ENCODE peak calls at places on chromosome 20, in five cellular contexts. D is upper lobe of right lung, V is fibroblast of lung, Y is transverse colon, A is mesendoderm. U is an unnamed sample.

GRCh38 chr20:5933802-5934436 is 16.4 kb downstream of the TRMT6 start:
- DNase-seq in V (peak), D (no peak), A (peak), Y (no peak), U (no peak)

GRCh38 chr20:22402990-22403859 is 181.1 kb downstream of the FOXA2 start:
- DNase-seq in A (peak), V (no peak), D (no peak), Y (no peak), U (no peak)

GRCh38 chr20:54351371-54352136 is 123.8 kb upstream of the DOK5 start:
- DNase-seq in A (no peak), V (no peak), Y (no peak), D (no peak), U (no peak)

GRCh38 chr20:3406481-3407425 is 716 bp downstream of the DNAAF9 start:
- DNase-seq in Y (peak), A (peak), V (peak), D (peak), U (peak)

GRCh38 chr20:5658897-5659296 is 91.3 kb upstream of the SHLD1 start:
- DNase-seq in D (no peak), V (peak), Y (peak), A (peak), U (peak)

GRCh38 chr20:50540620-50541605 is 30.7 kb downstream of the PTPN1 start:
- DNase-seq in D (no peak), Y (no peak), V (peak), A (peak), U (no peak)

GRCh38 chr20:19889011-19889953 is 127.9 kb upstream of the NAA20 start:
- DNase-seq in Y (peak), A (no peak), V (peak), D (no peak), U (no peak)

GRCh38 chr20:62899633-62900051 is 26.7 kb downstream of the DIDO1 start:
- DNase-seq in V (no peak), D (no peak), A (peak), Y (peak), U (no peak)

GRCh38 chr20:5996765-5997164 is 46.3 kb downstream of the MCM8 start:
- DNase-seq in D (no peak), Y (peak), A (peak), V (no peak), U (no peak)

GRCh38 chr20:54668271-54669053 is 193.1 kb downstream of the DOK5 start:
- DNase-seq in D (no peak), V (peak), Y (peak), A (peak), U (no peak)

GRCh38 chr20:5569021-5569420 is 181.2 kb upstream of the SHLD1 start:
- DNase-seq in A (peak), D (no peak), V (peak), Y (peak), U (no peak)

GRCh38 chr20:37114012-37114411 is 18.2 kb upstream of the RBL1 start:
- DNase-seq in Y (peak), V (no peak), D (no peak), A (no peak), U (no peak)

GRCh38 chr20:64148581-64148980 is 15.7 kb upstream of the MYT1 start:
- DNase-seq in V (no peak), D (no peak), Y (no peak), A (no peak), U (no peak)

GRCh38 chr20:4014031-4014474 is 1.3 kb downstream of the RNF24 start:
- DNase-seq in V (peak), D (no peak), A (peak), Y (peak), U (peak)

GRCh38 chr20:3655032-3655405 is 8.2 kb downstream of the GFRA4 start:
- DNase-seq in D (no peak), A (no peak), Y (no peak), V (no peak), U (no peak)

GRCh38 chr20:32235331-32236047 is 27.8 kb downstream of the POFUT1 start:
- DNase-seq in Y (peak), A (no peak), V (no peak), D (no peak), U (no peak)

GRCh38 chr20:53621482-53622246 is 28.0 kb upstream of the ZNF217 start:
- DNase-seq in A (peak), D (peak), Y (peak), V (peak), U (no peak)

GRCh38 chr20:20520776-20521175 is 152.9 kb downstream of the INSM1 start:
- DNase-seq in A (no peak), Y (no peak), V (peak), D (no peak), U (no peak)

GRCh38 chr20:44586289-44586911 is 4.0 kb downstream of the PKIG start:
- DNase-seq in V (no peak), A (no peak), Y (peak), D (no peak), U (no peak)

GRCh38 chr20:36173451-36173933 is 19.0 kb downstream of the EPB41L1 start:
- DNase-seq in A (peak), V (peak), D (no peak), Y (no peak), U (no peak)

GRCh38 chr20:33444797-33445560 is 1.4 kb upstream of the SNTA1 start:
- DNase-seq in D (no peak), V (peak), A (peak), Y (peak), U (no peak)

GRCh38 chr20:24986436-24987015 is 6.0 kb downstream of the APMAP start:
- DNase-seq in Y (no peak), D (peak), V (no peak), A (no peak), U (no peak)

GRCh38 chr20:41567615-41568014 is 50.6 kb downstream of the CHD6 start:
- DNase-seq in Y (no peak), D (no peak), A (no peak), V (no peak), U (no peak)

GRCh38 chr20:20786428-20786827 is 74.0 kb upstream of the RALGAPA2 start:
- DNase-seq in Y (no peak), A (no peak), V (no peak), D (no peak), U (no peak)

GRCh38 chr20:31856516-31856915 is 11.1 kb upstream of the FOXS1 start:
- DNase-seq in Y (no peak), A (no peak), V (no peak), D (peak), U (no peak)

GRCh38 chr20:53940883-53941546 is 129.4 kb downstream of the BCAS1 start:
- DNase-seq in Y (no peak), A (peak), V (peak), D (no peak), U (no peak)

GRCh38 chr20:50085481-50086365 is 27.2 kb downstream of the UBE2V1 start:
- DNase-seq in A (peak), Y (peak), V (peak), D (peak), U (no peak)

GRCh38 chr20:48773837-48774418 is 53.9 kb downstream of the PREX1 start:
- DNase-seq in V (no peak), A (no peak), Y (peak), D (no peak), U (no peak)

GRCh38 chr20:41308290-41308691 is 9.2 kb downstream of the ZHX3 start:
- DNase-seq in A (peak), V (peak), Y (no peak), D (no peak), U (no peak)

GRCh38 chr20:7031222-7031621 is 263.7 kb downstream of the BMP2 start:
- DNase-seq in D (no peak), Y (no peak), A (peak), V (no peak), U (no peak)

GRCh38 chr20:34562643-34563042 is 4.1 kb downstream of the MAP1LC3A start:
- DNase-seq in A (peak), Y (no peak), V (peak), D (no peak), U (peak)

GRCh38 chr20:13396036-13396435 is 175.0 kb downstream of the ISM1 start:
- DNase-seq in D (no peak), Y (no peak), A (no peak), V (no peak), U (no peak)

GRCh38 chr20:19017104-19017690 is 195.2 kb upstream of the SLC24A3 start:
- DNase-seq in A (no peak), V (no peak), Y (no peak), D (no peak), U (no peak)

GRCh38 chr20:17662333-17663039 is 19.6 kb downstream of the RRBP1 start:
- DNase-seq in D (no peak), V (peak), A (peak), Y (peak), U (no peak)

GRCh38 chr20:41650221-41650948 is 32.2 kb upstream of the CHD6 start:
- DNase-seq in Y (peak), D (no peak), V (no peak), A (no peak), U (no peak)

GRCh38 chr20:64220420-64220819 is 35.1 kb upstream of the PCMTD2 start:
- DNase-seq in V (no peak), A (no peak), D (no peak), Y (no peak), U (no peak)

GRCh38 chr20:25683050-25683449 is 13.6 kb downstream of the ZNF337 start:
- DNase-seq in V (no peak), Y (no peak), A (no peak), D (no peak), U (no peak)

GRCh38 chr20:17227669-17228623 is 1.1 kb downstream of the PCSK2 start:
- DNase-seq in A (peak), Y (no peak), D (peak), V (no peak), U (no peak)

DNA sequence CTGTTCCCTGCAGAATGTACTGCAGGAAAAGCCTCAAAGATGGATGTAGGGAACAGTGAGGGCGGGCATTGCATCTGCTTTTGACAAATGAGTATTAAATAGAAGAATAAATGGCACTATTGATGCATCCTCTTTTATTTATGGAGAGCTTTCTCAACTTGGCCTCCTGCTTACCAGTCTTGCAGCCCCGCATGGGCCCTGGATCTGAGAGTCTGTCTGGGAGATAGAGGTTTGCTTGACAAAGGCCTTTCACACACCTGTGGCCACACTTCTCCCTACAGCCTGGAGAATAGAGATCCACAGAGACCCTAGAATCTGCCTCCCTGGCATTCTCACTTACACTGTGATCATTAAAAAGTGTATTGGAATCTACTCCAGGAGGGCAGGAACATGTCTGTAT is 203.8 kb upstream of the CDH4 start:
- DNase-seq in V (no peak), D (no peak), A (no peak), Y (no peak), U (no peak)
- H3K27ac ChIP-seq in V (no peak), D (no peak), A (no peak), Y (no peak), U (no peak)

DNA sequence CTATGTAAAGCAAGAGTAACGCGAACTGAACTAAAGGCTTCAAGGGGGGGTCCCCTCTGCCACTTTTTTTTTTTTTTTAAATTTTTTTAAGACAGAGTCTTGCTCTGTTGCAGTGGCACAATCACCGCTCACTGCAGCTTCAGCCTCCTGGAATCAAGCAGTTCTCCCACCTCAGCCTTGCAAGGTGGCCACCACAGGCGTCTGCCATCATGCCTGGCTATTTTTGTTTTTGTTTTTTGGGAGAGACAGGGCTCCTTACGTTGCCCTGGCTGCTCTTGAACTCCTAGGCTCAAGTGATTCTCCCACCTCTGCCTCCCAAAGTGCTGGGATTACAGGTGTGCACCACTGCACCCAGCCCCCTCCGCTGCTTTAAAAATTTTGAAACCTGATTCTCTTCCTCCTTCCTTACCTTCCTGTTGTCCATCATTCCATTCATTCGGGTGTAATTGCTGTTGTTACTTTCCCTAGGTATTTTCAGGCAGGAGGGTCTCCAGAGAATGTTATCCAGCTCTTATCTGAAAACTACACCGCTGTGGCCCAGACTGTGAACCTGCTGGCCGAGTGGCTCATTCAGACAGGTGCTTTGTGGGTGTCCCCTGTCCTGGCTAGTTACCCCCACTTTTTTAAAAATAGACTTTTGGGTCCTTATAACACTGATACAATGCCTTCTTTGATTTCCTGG is 5.4 kb downstream of the NELFCD start:
- DNase-seq in D (no peak), Y (no peak), A (no peak), V (no peak), U (no peak)
- H3K27ac ChIP-seq in D (no peak), Y (no peak), A (no peak), V (no peak), U (no peak)

DNA sequence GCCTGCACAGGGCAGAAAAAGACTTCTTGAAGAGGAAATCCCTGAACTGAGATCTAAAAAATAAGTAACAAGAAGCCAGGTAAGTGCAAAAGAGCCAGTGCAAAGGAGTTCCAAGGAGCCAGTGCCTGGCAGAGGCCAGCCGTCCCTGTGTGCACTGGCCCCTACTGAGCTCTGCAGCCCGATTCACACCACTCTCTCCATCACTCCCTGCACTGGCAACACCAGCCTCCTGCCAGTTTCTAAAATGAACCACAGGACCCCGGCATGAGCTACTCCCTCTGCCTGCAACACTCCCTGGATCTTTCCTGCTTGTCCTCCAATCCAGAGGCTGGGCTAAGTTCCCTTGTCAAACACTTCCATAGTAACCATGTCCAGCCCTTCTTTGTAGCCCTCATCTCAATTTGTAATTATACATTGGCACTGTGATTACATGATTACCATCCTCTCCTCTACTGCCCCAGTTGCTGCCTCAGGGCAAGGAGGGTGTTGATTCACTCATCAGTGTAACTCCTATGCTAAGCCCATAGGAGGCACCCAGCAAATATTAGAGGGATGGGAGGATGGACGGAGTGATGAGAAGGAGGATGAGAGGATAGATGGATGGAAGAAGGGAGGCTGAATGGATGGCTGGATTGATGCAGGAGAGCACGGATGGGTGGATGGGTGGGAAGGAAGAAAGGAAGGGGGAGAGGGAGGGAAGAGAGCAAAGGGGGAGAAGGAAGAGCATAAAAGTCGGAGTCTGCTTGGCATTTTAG is 49.3 kb downstream of the SIRPA start:
- DNase-seq in Y (no peak), A (no peak), V (no peak), D (no peak), U (no peak)
- H3K27ac ChIP-seq in Y (no peak), A (no peak), V (no peak), D (peak), U (peak)

GRCh38 chr20:45918182-45918737 is 6.3 kb upstream of the PLTP start:
- DNase-seq in A (no peak), Y (peak), D (no peak), V (peak), U (no peak)
- H3K27ac ChIP-seq in A (no peak), Y (peak), D (peak), V (peak), U (peak)

GRCh38 chr20:11389188-11389587 is 528.5 kb upstream of the BTBD3 start:
- DNase-seq in V (no peak), Y (no peak), A (no peak), D (no peak), U (no peak)

GRCh38 chr20:11391591-11391990 is 526.1 kb upstream of the BTBD3 start:
- DNase-seq in Y (no peak), V (peak), D (no peak), A (no peak), U (no peak)

DNA sequence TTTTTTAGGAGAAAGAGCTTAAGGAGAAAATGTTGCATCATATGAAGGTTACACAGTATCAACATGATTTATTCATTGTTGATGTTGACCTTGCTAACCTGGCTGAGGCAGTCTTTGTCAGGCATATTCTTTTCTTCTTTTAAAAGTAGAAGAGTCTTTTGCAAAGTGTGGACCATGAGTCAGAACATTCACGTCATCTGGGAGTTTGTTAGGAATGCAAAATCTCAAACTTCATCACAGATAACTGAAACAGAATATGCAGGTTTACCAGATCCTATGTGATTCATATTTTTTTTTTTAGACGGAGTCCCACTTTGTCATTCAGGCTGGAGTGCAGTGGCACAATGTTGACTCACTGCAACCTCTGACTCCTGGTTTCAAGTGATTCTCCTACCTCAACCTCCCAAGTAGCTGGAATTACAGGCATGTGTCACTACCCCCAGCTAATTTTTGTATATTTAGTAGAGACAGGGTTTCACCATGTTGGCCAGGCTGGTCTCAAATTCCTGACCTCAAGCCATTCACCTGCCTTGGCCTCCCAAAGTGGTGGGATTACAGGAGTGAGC is 530.4 kb upstream of the BTBD3 start:
- DNase-seq in D (no peak), V (peak), Y (no peak), A (no peak), U (no peak)
- H3K27ac ChIP-seq in D (no peak), V (no peak), Y (no peak), A (no peak), U (no peak)